ENCODE peak calls at places on chromosomes 16 and 17, in eight cellular contexts. X is fibroblast of pulmonary artery; W is RWPE1; Z is activated CD4-positive, alpha-beta T cell treated with anti-CD3 and anti-CD28 coated beads, Interleukin-2, amount 50 U/mL, for 4 hours; I is SW480; M is uterus; D is glutamatergic neuron; C is NCI-H1417. U is an unnamed sample.
A peak's percentile ranks its signal among the peaks of the same experiment; 100 is the strongest.

GRCh38 chr17:74566132-74566753 is 1.1 kb downstream of the CD300H start:
- DNase-seq in X (peak; percentile 29), W (peak; percentile 31), Z (no peak), I (peak; percentile 49), M (no peak), D (peak; percentile 73), C (no peak), U (no peak)

GRCh38 chr16:87254734-87255133 is 62.5 kb downstream of the C16orf95 start:
- DNase-seq in X (no peak), W (no peak), Z (no peak), I (no peak), M (no peak), D (no peak), C (no peak), U (no peak)

GRCh38 chr16:71709231-71709781 is 15.2 kb downstream of the PHLPP2 start:
- DNase-seq in X (peak; percentile 29), W (peak; percentile 23), Z (no peak), I (no peak), M (no peak), D (no peak), C (no peak), U (no peak)

GRCh38 chr17:82772026-82772425 is 20.2 kb downstream of the TBCD start:
- DNase-seq in X (peak; percentile 81), W (peak; percentile 38), Z (no peak), I (no peak), M (no peak), D (no peak), C (no peak), U (no peak)

GRCh38 chr17:20226814-20227482 is 217.8 kb downstream of the SPECC1 start:
- DNase-seq in X (peak; percentile 78), W (peak; percentile 74), Z (peak; percentile 70), I (peak; percentile 53), M (peak; percentile 85), D (peak; percentile 92), C (peak; percentile 50), U (peak; percentile 62)

GRCh38 chr17:39651908-39652634 is 13.1 kb upstream of the TCAP start:
- DNase-seq in X (no peak), W (no peak), Z (no peak), I (no peak), M (no peak), D (no peak), C (no peak), U (no peak)

GRCh38 chr17:61487668-61488595 is 35.7 kb downstream of the TBX4 start:
- DNase-seq in X (no peak), W (no peak), Z (no peak), I (no peak), M (no peak), D (no peak), C (no peak), U (no peak)

GRCh38 chr17:5780476-5780875 is 196.2 kb upstream of the NLRP1 start:
- DNase-seq in X (peak; percentile 48), W (peak; percentile 47), Z (no peak), I (peak; percentile 35), M (no peak), D (no peak), C (no peak), U (no peak)

GRCh38 chr16:23830276-23830675 is 5.5 kb upstream of the PRKCB start:
- DNase-seq in X (no peak), W (no peak), Z (no peak), I (no peak), M (no peak), D (no peak), C (no peak), U (no peak)

GRCh38 chr17:1196946-1197345 is 17.2 kb upstream of the ABR start:
- DNase-seq in X (no peak), W (no peak), Z (no peak), I (no peak), M (no peak), D (no peak), C (no peak), U (no peak)

GRCh38 chr17:49508061-49508865 is 13.2 kb downstream of the NGFR start:
- DNase-seq in X (no peak), W (peak; percentile 96), Z (no peak), I (peak; percentile 42), M (no peak), D (no peak), C (peak; percentile 38), U (no peak)

GRCh38 chr17:1091885-1092284 is 87.9 kb downstream of the ABR start:
- DNase-seq in X (no peak), W (no peak), Z (no peak), I (no peak), M (no peak), D (no peak), C (no peak), U (no peak)

GRCh38 chr17:27741361-27741861 is 58.9 kb downstream of the NOS2 start:
- DNase-seq in X (no peak), W (no peak), Z (no peak), I (no peak), M (no peak), D (no peak), C (no peak), U (no peak)

GRCh38 chr17:28972437-28972836 is 21.1 kb upstream of the PHF12 start:
- DNase-seq in X (no peak), W (no peak), Z (no peak), I (no peak), M (no peak), D (no peak), C (no peak), U (no peak)

GRCh38 chr16:81237282-81237681 is 1.2 kb upstream of the BCO1 start:
- DNase-seq in X (peak; percentile 7), W (no peak), Z (no peak), I (no peak), M (peak; percentile 70), D (no peak), C (no peak), U (no peak)

GRCh38 chr17:11598274-11599221 is at the start of gene DNAH9:
- DNase-seq in X (peak; percentile 47), W (peak; percentile 4), Z (no peak), I (peak; percentile 92), M (peak; percentile 99), D (peak; percentile 98), C (no peak), U (no peak)

U was measured in CMK.